ENCODE peak calls at places on chromosome 5, in four cellular contexts. One of them, this sample, is unnamed.

GRCh38 chr5:154575869-154576806 is 98.1 kb upstream of the HAND1 start:
- DNase-seq in T-helper 9 cell: no peak
- DNase-seq in NT2/D1: no peak
- DNase-seq in IMR-90: no peak
- DNase-seq in this sample: no peak

GRCh38 chr5:170491479-170491878 is 12.3 kb upstream of the KCNIP1 start:
- DNase-seq in T-helper 9 cell: no peak
- DNase-seq in NT2/D1: no peak
- DNase-seq in IMR-90: peak
- DNase-seq in this sample: no peak

GRCh38 chr5:168292783-168293696 is 1.6 kb downstream of the WWC1 start:
- DNase-seq in T-helper 9 cell: no peak
- DNase-seq in NT2/D1: no peak
- DNase-seq in IMR-90: no peak
- DNase-seq in this sample: no peak

GRCh38 chr5:25950681-25951080 is 1087.7 kb downstream of the CDH9 start:
- DNase-seq in T-helper 9 cell: no peak
- DNase-seq in NT2/D1: no peak
- DNase-seq in IMR-90: no peak
- DNase-seq in this sample: no peak

GRCh38 chr5:1834721-1835425 is 33.7 kb downstream of the NDUFS6 start:
- DNase-seq in T-helper 9 cell: no peak
- DNase-seq in NT2/D1: no peak
- DNase-seq in IMR-90: no peak
- DNase-seq in this sample: no peak

GRCh38 chr5:98576275-98576674 is 197.2 kb upstream of the RGMB start:
- DNase-seq in T-helper 9 cell: no peak
- DNase-seq in NT2/D1: no peak
- DNase-seq in IMR-90: no peak
- DNase-seq in this sample: no peak

GRCh38 chr5:53381-54174 is 38.4 kb upstream of the PLEKHG4B start:
- DNase-seq in T-helper 9 cell: no peak
- DNase-seq in NT2/D1: peak
- DNase-seq in IMR-90: peak
- DNase-seq in this sample: no peak

GRCh38 chr5:173441053-173441628 is 112.9 kb upstream of the STC2 start:
- DNase-seq in T-helper 9 cell: no peak
- DNase-seq in NT2/D1: no peak
- DNase-seq in IMR-90: peak
- DNase-seq in this sample: no peak

GRCh38 chr5:2134543-2135299 is 252.0 kb upstream of the IRX4 start:
- DNase-seq in T-helper 9 cell: no peak
- DNase-seq in NT2/D1: no peak
- DNase-seq in IMR-90: no peak
- DNase-seq in this sample: no peak

GRCh38 chr5:139823757-139824355 is 28.2 kb downstream of the PSD2 start:
- DNase-seq in T-helper 9 cell: no peak
- DNase-seq in NT2/D1: no peak
- DNase-seq in IMR-90: no peak
- DNase-seq in this sample: no peak

GRCh38 chr5:176788931-176789872 is 21.2 kb upstream of the UNC5A start:
- DNase-seq in T-helper 9 cell: no peak
- DNase-seq in NT2/D1: no peak
- DNase-seq in IMR-90: no peak
- DNase-seq in this sample: no peak

GRCh38 chr5:160470437-160471341 is 49.0 kb downstream of the PTTG1 start:
- DNase-seq in T-helper 9 cell: no peak
- DNase-seq in NT2/D1: no peak
- DNase-seq in IMR-90: peak
- DNase-seq in this sample: no peak

GRCh38 chr5:78649816-78650561 is 1.4 kb upstream of the LHFPL2 start:
- DNase-seq in T-helper 9 cell: no peak
- DNase-seq in NT2/D1: no peak
- DNase-seq in IMR-90: peak
- DNase-seq in this sample: no peak

GRCh38 chr5:141637693-141638419 is 1.1 kb downstream of the RELL2 start:
- DNase-seq in T-helper 9 cell: peak
- DNase-seq in NT2/D1: peak
- DNase-seq in IMR-90: peak
- DNase-seq in this sample: peak

GRCh38 chr5:42691413-42691861 is 65.2 kb upstream of the CCDC152 start:
- DNase-seq in T-helper 9 cell: no peak
- DNase-seq in NT2/D1: no peak
- DNase-seq in IMR-90: peak
- DNase-seq in this sample: no peak

GRCh38 chr5:139903805-139904565 is 108.4 kb downstream of the PSD2 start:
- DNase-seq in T-helper 9 cell: no peak
- DNase-seq in NT2/D1: no peak
- DNase-seq in IMR-90: no peak
- DNase-seq in this sample: no peak

GRCh38 chr5:51958473-51958872 is 575.2 kb downstream of the ISL1 start:
- DNase-seq in T-helper 9 cell: no peak
- DNase-seq in NT2/D1: no peak
- DNase-seq in IMR-90: no peak
- DNase-seq in this sample: no peak